ENCODE peak calls at places on chromosomes 16 and 17, in ten cellular contexts. I, H, X, N, C, T, E, Z, Y and W are unnamed samples.

GRCh38 chr16:58494981-58495860 is 4.7 kb upstream of the NDRG4 start:
- DNase-seq in I (peak), H (peak), X (no peak), N (peak), C (peak), T (peak), E (no peak), Z (no peak), Y (peak), W (peak)

GRCh38 chr16:53672461-53672860 is 31.2 kb downstream of the RPGRIP1L start:
- DNase-seq in I (no peak), H (no peak), X (no peak), N (no peak), C (no peak), T (no peak), E (no peak), Z (no peak), Y (no peak), W (no peak)

GRCh38 chr17:81537856-81538555 is 9.8 kb downstream of the FSCN2 start:
- DNase-seq in I (no peak), H (no peak), X (no peak), N (no peak), C (no peak), T (no peak), E (no peak), Z (no peak), Y (no peak), W (no peak)

GRCh38 chr17:27634026-27634335 is 3.0 kb downstream of the LGALS9 start:
- DNase-seq in I (no peak), H (no peak), X (no peak), N (no peak), C (no peak), T (no peak), E (no peak), Z (no peak), Y (no peak), W (no peak)

GRCh38 chr16:57382535-57383275 is 10.4 kb downstream of the CX3CL1 start:
- DNase-seq in I (no peak), H (no peak), X (no peak), N (no peak), C (no peak), T (no peak), E (no peak), Z (no peak), Y (no peak), W (no peak)

GRCh38 chr17:79473111-79473835 is 137.6 kb downstream of the RBFOX3 start:
- DNase-seq in I (no peak), H (no peak), X (no peak), N (no peak), C (peak), T (no peak), E (no peak), Z (peak), Y (no peak), W (no peak)

GRCh38 chr16:87951550-87952538 is 610 bp downstream of the BANP start:
- DNase-seq in I (no peak), H (no peak), X (no peak), N (no peak), C (no peak), T (peak), E (peak), Z (no peak), Y (no peak), W (no peak)

GRCh38 chr16:59339871-59340270 is 605.8 kb upstream of the GOT2 start:
- DNase-seq in I (no peak), H (no peak), X (no peak), N (no peak), C (no peak), T (no peak), E (no peak), Z (no peak), Y (no peak), W (no peak)

GRCh38 chr17:1455291-1455747 is 713 bp downstream of the CRK start:
- DNase-seq in I (no peak), H (no peak), X (peak), N (peak), C (peak), T (peak), E (peak), Z (peak), Y (peak), W (peak)

GRCh38 chr17:38450699-38451029 is 22.4 kb downstream of the ARHGAP23 start:
- DNase-seq in I (no peak), H (no peak), X (no peak), N (no peak), C (no peak), T (no peak), E (no peak), Z (no peak), Y (no peak), W (no peak)

GRCh38 chr16:27189335-27189972 is 13.9 kb upstream of the KDM8 start:
- DNase-seq in I (no peak), H (no peak), X (no peak), N (peak), C (no peak), T (no peak), E (peak), Z (no peak), Y (no peak), W (no peak)

GRCh38 chr17:79985361-79985760 is 50.3 kb downstream of the TBC1D16 start:
- DNase-seq in I (no peak), H (no peak), X (no peak), N (no peak), C (no peak), T (no peak), E (peak), Z (no peak), Y (no peak), W (no peak)

GRCh38 chr17:65052585-65052984 is 4.0 kb downstream of the GNA13 start:
- DNase-seq in I (no peak), H (no peak), X (no peak), N (no peak), C (no peak), T (no peak), E (no peak), Z (no peak), Y (no peak), W (no peak)

GRCh38 chr17:81999975-82000802 is 22.5 kb downstream of the CENPX start:
- DNase-seq in I (no peak), H (no peak), X (no peak), N (no peak), C (no peak), T (no peak), E (no peak), Z (no peak), Y (no peak), W (no peak)

GRCh38 chr17:78697122-78697845 is 84.8 kb downstream of the CYTH1 start:
- DNase-seq in I (no peak), H (no peak), X (no peak), N (no peak), C (no peak), T (peak), E (no peak), Z (no peak), Y (no peak), W (peak)

GRCh38 chr16:68235882-68236803 is at the start of gene ESRP2:
- DNase-seq in I (no peak), H (no peak), X (peak), N (peak), C (no peak), T (no peak), E (peak), Z (peak), Y (peak), W (no peak)

GRCh38 chr17:29514792-29515191 is 52.0 kb downstream of the ABHD15 start:
- DNase-seq in I (no peak), H (no peak), X (no peak), N (no peak), C (no peak), T (peak), E (no peak), Z (no peak), Y (no peak), W (no peak)

GRCh38 chr16:88772871-88773811 is 11.9 kb downstream of the PIEZO1 start:
- DNase-seq in I (peak), H (peak), X (peak), N (no peak), C (no peak), T (peak), E (peak), Z (no peak), Y (peak), W (peak)

GRCh38 chr16:86092586-86093480 is 193.9 kb downstream of the IRF8 start:
- DNase-seq in I (no peak), H (no peak), X (no peak), N (no peak), C (no peak), T (no peak), E (no peak), Z (peak), Y (no peak), W (no peak)

GRCh38 chr17:82548681-82549303 is 29.3 kb downstream of the FOXK2 start:
- DNase-seq in I (no peak), H (no peak), X (peak), N (no peak), C (no peak), T (no peak), E (peak), Z (no peak), Y (no peak), W (no peak)

GRCh38 chr17:81427446-81428120 is 32.3 kb downstream of the BAHCC1 start:
- DNase-seq in I (no peak), H (no peak), X (no peak), N (peak), C (no peak), T (no peak), E (peak), Z (peak), Y (no peak), W (no peak)

GRCh38 chr17:37672545-37673078 is 29.4 kb upstream of the DDX52 start:
- DNase-seq in I (no peak), H (no peak), X (no peak), N (no peak), C (no peak), T (peak), E (no peak), Z (no peak), Y (no peak), W (no peak)

GRCh38 chr17:28497931-28498330 is 8.2 kb upstream of the FOXN1 start:
- DNase-seq in I (no peak), H (no peak), X (no peak), N (peak), C (no peak), T (no peak), E (no peak), Z (peak), Y (no peak), W (no peak)

GRCh38 chr17:48960834-48961515 is 7.4 kb downstream of the GIP start:
- DNase-seq in I (no peak), H (no peak), X (no peak), N (no peak), C (peak), T (no peak), E (no peak), Z (no peak), Y (no peak), W (no peak)

GRCh38 chr17:1019451-1019850 is 22.5 kb downstream of the TIMM22 start:
- DNase-seq in I (no peak), H (no peak), X (no peak), N (peak), C (no peak), T (no peak), E (no peak), Z (no peak), Y (no peak), W (no peak)

GRCh38 chr17:48294193-48294909 is 135.7 kb downstream of the SKAP1 start:
- DNase-seq in I (no peak), H (no peak), X (no peak), N (no peak), C (no peak), T (no peak), E (no peak), Z (no peak), Y (no peak), W (no peak)

GRCh38 chr17:1377334-1377733 is 22.7 kb downstream of the YWHAE start:
- DNase-seq in I (no peak), H (no peak), X (no peak), N (no peak), C (no peak), T (no peak), E (no peak), Z (no peak), Y (no peak), W (no peak)

GRCh38 chr16:67206838-67207115 is 7.8 kb downstream of the ELMO3 start:
- DNase-seq in I (no peak), H (no peak), X (no peak), N (no peak), C (no peak), T (no peak), E (no peak), Z (no peak), Y (peak), W (no peak)

GRCh38 chr16:72847187-72848044 is 200.5 kb downstream of the ZFHX3 start:
- DNase-seq in I (no peak), H (no peak), X (no peak), N (no peak), C (peak), T (peak), E (no peak), Z (no peak), Y (no peak), W (no peak)

GRCh38 chr16:82563401-82563800 is 63.4 kb upstream of the CDH13 start:
- DNase-seq in I (no peak), H (no peak), X (no peak), N (no peak), C (no peak), T (no peak), E (no peak), Z (no peak), Y (no peak), W (no peak)

GRCh38 chr17:75876938-75877751 is 1.2 kb downstream of the TRIM47 start:
- DNase-seq in I (peak), H (peak), X (peak), N (peak), C (peak), T (peak), E (peak), Z (peak), Y (peak), W (peak)

GRCh38 chr17:77515227-77515626 is 374.5 kb downstream of the SEC14L1 start:
- DNase-seq in I (no peak), H (no peak), X (no peak), N (no peak), C (no peak), T (no peak), E (no peak), Z (no peak), Y (no peak), W (no peak)

GRCh38 chr17:51000835-51001638 is 119.6 kb downstream of the SPAG9 start:
- DNase-seq in I (peak), H (no peak), X (no peak), N (no peak), C (peak), T (peak), E (no peak), Z (no peak), Y (peak), W (peak)

GRCh38 chr17:35242158-35242804 is 591 bp upstream of the SLFN5 start:
- DNase-seq in I (no peak), H (no peak), X (peak), N (peak), C (peak), T (peak), E (peak), Z (peak), Y (peak), W (no peak)

GRCh38 chr16:67278773-67279295 is 498 bp upstream of the PLEKHG4 start:
- DNase-seq in I (no peak), H (no peak), X (peak), N (no peak), C (peak), T (no peak), E (peak), Z (no peak), Y (no peak), W (no peak)

GRCh38 chr16:76668207-76668725 is 391.1 kb downstream of the CNTNAP4 start:
- DNase-seq in I (no peak), H (no peak), X (no peak), N (no peak), C (no peak), T (no peak), E (no peak), Z (no peak), Y (no peak), W (no peak)

GRCh38 chr17:76535788-76536510 is 1.6 kb downstream of the CYGB start:
- DNase-seq in I (no peak), H (no peak), X (no peak), N (no peak), C (no peak), T (no peak), E (no peak), Z (peak), Y (no peak), W (no peak)

GRCh38 chr16:55949518-55949917 is 74.3 kb upstream of the CES5A start:
- DNase-seq in I (no peak), H (no peak), X (no peak), N (no peak), C (peak), T (peak), E (no peak), Z (no peak), Y (peak), W (no peak)

GRCh38 chr17:6413073-6413472 is 21.8 kb downstream of the AIPL1 start:
- DNase-seq in I (no peak), H (no peak), X (no peak), N (no peak), C (peak), T (peak), E (no peak), Z (no peak), Y (peak), W (peak)

GRCh38 chr16:15973460-15973859 is 24.0 kb downstream of the ABCC1 start:
- DNase-seq in I (no peak), H (no peak), X (no peak), N (no peak), C (no peak), T (no peak), E (no peak), Z (no peak), Y (no peak), W (no peak)

DNA sequence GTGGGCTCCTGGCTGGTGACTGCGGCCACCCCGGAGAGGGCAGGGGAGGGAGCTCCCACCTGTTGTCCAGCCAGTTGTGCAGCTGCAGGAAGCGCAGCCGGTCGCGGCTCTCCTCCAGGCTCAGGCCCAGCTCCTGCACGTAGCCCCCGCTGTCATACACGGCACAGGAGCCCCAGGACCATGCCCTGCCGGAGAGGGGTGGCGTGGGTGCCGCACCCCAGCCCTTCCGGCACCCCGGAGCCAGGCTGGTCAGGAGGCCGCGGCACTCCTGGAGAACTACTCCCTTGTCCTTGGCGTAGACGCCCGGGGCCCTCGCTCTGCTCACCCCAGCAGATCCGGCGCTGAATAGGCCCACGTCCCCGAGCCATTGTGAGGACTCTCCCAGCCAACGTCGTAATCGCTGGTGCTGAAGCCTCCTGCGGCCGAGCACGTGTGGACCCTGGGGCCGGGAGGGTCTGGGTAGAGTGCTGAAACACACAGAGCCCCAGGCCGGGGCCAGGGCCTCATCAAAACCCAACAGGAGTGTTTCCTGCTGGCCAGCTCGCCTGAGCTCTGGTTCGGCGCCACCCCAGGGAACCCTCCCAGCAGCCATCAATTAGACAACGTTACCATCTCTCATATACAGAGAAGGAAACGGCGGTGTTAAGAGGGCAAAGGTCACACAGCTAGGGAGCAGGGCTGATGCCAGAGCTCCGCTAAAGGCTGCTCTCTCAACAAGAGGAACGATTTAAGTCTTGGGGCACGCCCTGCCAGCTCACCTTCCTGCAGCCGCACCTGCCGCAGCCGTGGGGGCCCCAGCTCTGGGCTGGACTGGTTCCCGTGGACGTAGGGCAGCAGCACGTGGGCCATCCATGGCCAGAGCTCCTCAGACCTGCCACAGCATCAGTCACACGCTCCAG is 43.7 kb downstream of the PKD1 start:
- DNase-seq in I (no peak), H (no peak), X (no peak), N (peak), C (no peak), T (no peak), E (no peak), Z (peak), Y (no peak), W (no peak)
- H3K4me3 ChIP-seq in I (no peak), H (no peak), X (no peak), N (peak), C (no peak), T (no peak), E (peak), Z (peak), Y (no peak), W (no peak)

GRCh38 chr17:40499551-40500189 is 1.8 kb downstream of the TNS4 start:
- DNase-seq in I (no peak), H (no peak), X (peak), N (peak), C (peak), T (peak), E (peak), Z (peak), Y (peak), W (no peak)
- TF ChIP-seq CTCF in I (no peak), H (no peak), X (no peak), N (no peak), C (no peak), T (no peak), E (no peak), Z (peak), Y (peak), W (no peak)

GRCh38 chr16:30677931-30678585 is 19.8 kb downstream of the FBRS start:
- DNase-seq in I (no peak), H (no peak), X (no peak), N (no peak), C (no peak), T (no peak), E (no peak), Z (no peak), Y (no peak), W (no peak)
- H3K4me3 ChIP-seq in I (no peak), H (no peak), X (no peak), N (no peak), C (no peak), T (no peak), E (no peak), Z (no peak), Y (no peak), W (no peak)

GRCh38 chr17:63696381-63696961 is 3.5 kb downstream of the LIMD2 start:
- DNase-seq in I (no peak), H (no peak), X (no peak), N (peak), C (peak), T (peak), E (no peak), Z (no peak), Y (no peak), W (no peak)
- TF ChIP-seq CTCF in I (peak), H (peak), X (no peak), N (no peak), C (peak), T (peak), E (peak), Z (peak), Y (peak), W (peak)

GRCh38 chr17:3982541-3983017 is 18.3 kb upstream of the ATP2A3 start:
- DNase-seq in I (no peak), H (no peak), X (no peak), N (no peak), C (no peak), T (no peak), E (peak), Z (peak), Y (no peak), W (no peak)
- H3K4me3 ChIP-seq in I (no peak), H (no peak), X (no peak), N (no peak), C (no peak), T (no peak), E (no peak), Z (no peak), Y (no peak), W (no peak)

DNA sequence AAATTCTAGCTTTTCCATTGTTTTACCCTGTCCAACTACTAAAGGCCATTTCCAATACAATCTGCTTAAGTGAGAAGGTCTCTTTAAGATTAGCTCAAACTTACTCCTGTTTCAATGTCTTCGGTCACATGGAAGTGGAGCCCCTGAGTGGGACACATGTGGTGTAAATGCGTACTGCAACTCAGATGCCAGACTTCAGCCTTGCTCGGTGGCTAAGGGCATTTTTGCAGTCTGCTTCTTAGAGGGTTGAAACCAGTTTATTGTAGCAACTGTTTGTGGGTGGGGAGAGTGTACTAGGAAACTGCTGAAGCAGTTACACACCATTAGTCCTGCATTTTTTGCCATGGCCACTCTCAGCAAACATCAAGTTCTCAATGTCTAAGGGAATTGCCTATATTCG is 140.6 kb downstream of the PARN start:
- DNase-seq in I (no peak), H (no peak), X (no peak), N (no peak), C (peak), T (peak), E (no peak), Z (no peak), Y (no peak), W (no peak)
- TF ChIP-seq CTCF in I (peak), H (peak), X (no peak), N (no peak), C (no peak), T (peak), E (no peak), Z (no peak), Y (peak), W (peak)

DNA sequence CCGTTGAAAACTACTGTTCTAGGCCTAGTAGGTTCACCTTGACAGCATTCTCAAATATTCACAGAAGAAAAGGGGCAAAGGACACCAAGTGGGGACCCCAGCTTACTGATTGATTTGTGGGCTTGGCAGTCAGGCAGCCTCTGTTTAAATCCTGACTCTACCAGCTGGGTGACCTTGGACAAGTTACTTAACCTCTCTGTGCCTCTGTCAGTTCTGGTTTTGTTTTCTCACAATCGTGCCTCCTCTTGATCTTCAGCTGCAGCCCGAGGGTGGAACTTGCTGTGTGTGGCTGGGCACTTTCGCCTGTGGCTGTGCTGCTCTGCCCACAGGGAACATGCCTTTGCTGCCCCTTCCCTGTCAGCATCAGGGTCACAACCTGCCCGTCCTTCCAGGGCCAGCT is 17.8 kb downstream of the RAP1GAP2 start:
- DNase-seq in I (no peak), H (no peak), X (no peak), N (no peak), C (no peak), T (no peak), E (no peak), Z (no peak), Y (no peak), W (no peak)
- H3K4me3 ChIP-seq in I (no peak), H (no peak), X (no peak), N (no peak), C (no peak), T (no peak), E (peak), Z (peak), Y (no peak), W (no peak)